ENCODE peak calls at places on chromosomes 6 and 20, in six cellular contexts. One of them, this sample, is unnamed.

GRCh38 chr6:89436226-89436625 is 3.3 kb downstream of the ANKRD6 start:
- DNase-seq in trophoblast cell: no peak
- DNase-seq in H1: no peak
- DNase-seq in mesenchymal stem cell: no peak
- DNase-seq in neuronal stem cell: no peak
- DNase-seq in H9: no peak
- DNase-seq in this sample: no peak

GRCh38 chr6:22668717-22669116 is 99.4 kb downstream of the HDGFL1 start:
- DNase-seq in mesenchymal stem cell: no peak
- DNase-seq in H9: no peak
- DNase-seq in H1: no peak
- DNase-seq in neuronal stem cell: no peak
- DNase-seq in trophoblast cell: no peak
- DNase-seq in this sample: no peak

GRCh38 chr6:142744836-142745235 is 200.1 kb downstream of the HIVEP2 start:
- DNase-seq in mesenchymal stem cell: peak
- DNase-seq in H1: no peak
- DNase-seq in trophoblast cell: no peak
- DNase-seq in H9: no peak
- DNase-seq in neuronal stem cell: no peak
- DNase-seq in this sample: peak

GRCh38 chr6:106080106-106081095 is 5.7 kb upstream of the PRDM1 start:
- DNase-seq in H1: no peak
- DNase-seq in H9: no peak
- DNase-seq in trophoblast cell: no peak
- DNase-seq in mesenchymal stem cell: no peak
- DNase-seq in neuronal stem cell: no peak
- DNase-seq in this sample: no peak

GRCh38 chr20:44295995-44296394 is 15.0 kb downstream of the FITM2 start:
- DNase-seq in trophoblast cell: no peak
- DNase-seq in mesenchymal stem cell: no peak
- DNase-seq in H9: no peak
- DNase-seq in H1: no peak
- DNase-seq in neuronal stem cell: no peak
- DNase-seq in this sample: no peak

GRCh38 chr20:2585811-2586210 is 49.4 kb downstream of the TMC2 start:
- DNase-seq in mesenchymal stem cell: no peak
- DNase-seq in neuronal stem cell: no peak
- DNase-seq in H1: peak
- DNase-seq in H9: no peak
- DNase-seq in trophoblast cell: no peak
- DNase-seq in this sample: peak

GRCh38 chr6:75489025-75489424 is 4.6 kb downstream of the FILIP1 start:
- DNase-seq in trophoblast cell: no peak
- DNase-seq in H9: no peak
- DNase-seq in H1: no peak
- DNase-seq in neuronal stem cell: no peak
- DNase-seq in mesenchymal stem cell: peak
- DNase-seq in this sample: peak

GRCh38 chr6:10528170-10528981 is 7.2 kb downstream of the GCNT2 start:
- DNase-seq in H9: peak
- DNase-seq in trophoblast cell: no peak
- DNase-seq in neuronal stem cell: no peak
- DNase-seq in mesenchymal stem cell: peak
- DNase-seq in H1: no peak
- DNase-seq in this sample: peak

GRCh38 chr20:12927489-12927888 is 81.3 kb upstream of the SPTLC3 start:
- DNase-seq in neuronal stem cell: no peak
- DNase-seq in trophoblast cell: no peak
- DNase-seq in H9: no peak
- DNase-seq in mesenchymal stem cell: peak
- DNase-seq in H1: no peak
- DNase-seq in this sample: peak

GRCh38 chr20:61539706-61540360 is 287.8 kb downstream of the CDH4 start:
- DNase-seq in H9: no peak
- DNase-seq in mesenchymal stem cell: no peak
- DNase-seq in H1: no peak
- DNase-seq in neuronal stem cell: no peak
- DNase-seq in trophoblast cell: no peak
- DNase-seq in this sample: no peak

DNA sequence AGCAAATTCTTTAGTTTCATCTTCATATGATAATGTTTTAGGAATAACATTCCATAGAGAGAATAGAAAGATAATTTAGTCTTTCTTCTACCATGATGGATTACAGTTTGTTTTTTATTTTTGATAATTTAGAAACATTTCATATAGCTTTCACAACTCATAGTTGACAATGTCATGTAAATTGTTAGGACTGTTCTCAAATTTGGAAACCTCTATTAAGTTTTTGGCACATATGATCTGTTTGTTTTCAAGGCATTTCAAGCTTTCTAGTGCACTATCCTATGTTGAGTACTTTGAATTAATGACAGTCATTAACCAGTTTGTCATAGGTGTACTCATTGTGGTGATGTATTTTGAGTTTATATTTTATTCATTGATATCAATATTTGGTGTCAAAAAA is 10.7 kb upstream of the TFB1M start:
- DNase-seq in H9: no peak
- DNase-seq in trophoblast cell: no peak
- DNase-seq in neuronal stem cell: no peak
- DNase-seq in mesenchymal stem cell: no peak
- DNase-seq in H1: no peak
- DNase-seq in this sample: no peak
- H3K14ac ChIP-seq in H9: no peak
- H3K14ac ChIP-seq in trophoblast cell: no peak
- H3K14ac ChIP-seq in neuronal stem cell: no peak
- H3K14ac ChIP-seq in mesenchymal stem cell: no peak
- H3K14ac ChIP-seq in H1: no peak
- H3K14ac ChIP-seq in this sample: no peak

DNA sequence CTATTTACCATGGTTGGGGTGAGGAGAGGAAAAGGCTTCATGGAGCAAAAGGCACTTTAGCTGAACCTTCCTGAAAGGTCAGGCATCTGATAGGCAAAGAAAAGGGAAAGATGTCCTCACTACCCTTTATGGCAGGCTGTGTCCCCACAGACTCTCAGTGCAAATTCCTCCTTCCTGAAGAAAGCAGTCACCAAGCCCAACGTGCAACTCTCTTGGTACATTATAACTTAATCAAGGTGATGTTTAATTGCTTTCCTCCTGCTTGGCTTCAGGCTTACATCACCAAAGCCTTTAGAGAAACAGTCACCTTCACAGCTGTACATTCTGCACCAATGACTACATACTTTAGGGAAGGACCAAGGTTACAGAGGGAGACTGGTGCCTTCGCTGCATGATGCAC is 2.1 kb upstream of the CLIC5 start:
- DNase-seq in H9: no peak
- DNase-seq in trophoblast cell: no peak
- DNase-seq in H1: no peak
- DNase-seq in mesenchymal stem cell: no peak
- DNase-seq in neuronal stem cell: no peak
- DNase-seq in this sample: no peak
- H3K14ac ChIP-seq in H9: no peak
- H3K14ac ChIP-seq in trophoblast cell: no peak
- H3K14ac ChIP-seq in H1: no peak
- H3K14ac ChIP-seq in mesenchymal stem cell: no peak
- H3K14ac ChIP-seq in neuronal stem cell: no peak
- H3K14ac ChIP-seq in this sample: no peak

DNA sequence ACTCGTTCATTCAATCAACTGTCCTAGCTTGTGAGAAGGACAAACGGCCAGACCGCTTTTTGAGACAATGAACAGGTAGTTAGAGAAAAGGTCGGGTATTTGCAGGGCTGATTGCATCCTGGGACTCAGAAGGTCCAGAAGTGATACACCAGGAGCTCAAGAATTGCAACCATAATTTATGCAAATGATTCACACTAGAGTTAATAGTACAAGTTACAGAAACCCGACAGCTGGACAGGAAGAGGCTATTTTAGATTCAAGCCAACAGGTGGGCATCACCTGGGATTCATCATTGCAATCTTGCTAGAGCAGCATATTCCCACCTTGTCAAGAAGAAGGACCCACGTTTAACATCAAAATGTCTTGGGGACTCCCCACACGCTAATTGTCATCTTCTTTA is 83.5 kb downstream of the TNFAIP3 start:
- DNase-seq in neuronal stem cell: no peak
- DNase-seq in trophoblast cell: no peak
- DNase-seq in H9: no peak
- DNase-seq in mesenchymal stem cell: no peak
- DNase-seq in H1: no peak
- DNase-seq in this sample: no peak
- H3K14ac ChIP-seq in neuronal stem cell: no peak
- H3K14ac ChIP-seq in trophoblast cell: no peak
- H3K14ac ChIP-seq in H9: no peak
- H3K14ac ChIP-seq in mesenchymal stem cell: no peak
- H3K14ac ChIP-seq in H1: no peak
- H3K14ac ChIP-seq in this sample: no peak

GRCh38 chr20:3966571-3966970 is 48.8 kb downstream of the RNF24 start:
- DNase-seq in trophoblast cell: peak
- DNase-seq in H9: no peak
- DNase-seq in neuronal stem cell: no peak
- DNase-seq in H1: no peak
- DNase-seq in mesenchymal stem cell: no peak
- DNase-seq in this sample: no peak
- H3K14ac ChIP-seq in trophoblast cell: no peak
- H3K14ac ChIP-seq in H9: no peak
- H3K14ac ChIP-seq in neuronal stem cell: no peak
- H3K14ac ChIP-seq in H1: no peak
- H3K14ac ChIP-seq in mesenchymal stem cell: no peak
- H3K14ac ChIP-seq in this sample: peak

GRCh38 chr6:82381278-82381677 is 17.7 kb downstream of the TPBG start:
- DNase-seq in H9: no peak
- DNase-seq in trophoblast cell: no peak
- DNase-seq in mesenchymal stem cell: no peak
- DNase-seq in neuronal stem cell: no peak
- DNase-seq in H1: no peak
- DNase-seq in this sample: no peak

GRCh38 chr6:82385546-82385945 is 21.9 kb downstream of the TPBG start:
- DNase-seq in H9: no peak
- DNase-seq in H1: no peak
- DNase-seq in neuronal stem cell: no peak
- DNase-seq in mesenchymal stem cell: no peak
- DNase-seq in trophoblast cell: no peak
- DNase-seq in this sample: no peak

GRCh38 chr6:82380566-82381185 is 17.1 kb downstream of the TPBG start:
- DNase-seq in trophoblast cell: no peak
- DNase-seq in neuronal stem cell: no peak
- DNase-seq in H9: no peak
- DNase-seq in H1: no peak
- DNase-seq in mesenchymal stem cell: no peak
- DNase-seq in this sample: no peak

GRCh38 chr6:82385102-82385501 is 21.5 kb downstream of the TPBG start:
- DNase-seq in trophoblast cell: no peak
- DNase-seq in neuronal stem cell: no peak
- DNase-seq in mesenchymal stem cell: no peak
- DNase-seq in H9: no peak
- DNase-seq in H1: no peak
- DNase-seq in this sample: no peak

GRCh38 chr6:82385961-82386360 is 22.3 kb downstream of the TPBG start:
- DNase-seq in H9: no peak
- DNase-seq in trophoblast cell: peak
- DNase-seq in mesenchymal stem cell: no peak
- DNase-seq in neuronal stem cell: no peak
- DNase-seq in H1: no peak
- DNase-seq in this sample: no peak
- H3K14ac ChIP-seq in H9: no peak
- H3K14ac ChIP-seq in trophoblast cell: no peak
- H3K14ac ChIP-seq in mesenchymal stem cell: no peak
- H3K14ac ChIP-seq in neuronal stem cell: no peak
- H3K14ac ChIP-seq in H1: no peak
- H3K14ac ChIP-seq in this sample: no peak

GRCh38 chr6:90502866-90503407 is 83.9 kb downstream of the MAP3K7 start:
- DNase-seq in trophoblast cell: no peak
- DNase-seq in mesenchymal stem cell: no peak
- DNase-seq in neuronal stem cell: no peak
- DNase-seq in H9: no peak
- DNase-seq in H1: no peak
- DNase-seq in this sample: peak

GRCh38 chr6:90508753-90509152 is 78.1 kb downstream of the MAP3K7 start:
- DNase-seq in mesenchymal stem cell: no peak
- DNase-seq in trophoblast cell: no peak
- DNase-seq in neuronal stem cell: no peak
- DNase-seq in H1: peak
- DNase-seq in H9: peak
- DNase-seq in this sample: no peak
- H3K14ac ChIP-seq in mesenchymal stem cell: no peak
- H3K14ac ChIP-seq in trophoblast cell: no peak
- H3K14ac ChIP-seq in neuronal stem cell: no peak
- H3K14ac ChIP-seq in H1: no peak
- H3K14ac ChIP-seq in H9: no peak
- H3K14ac ChIP-seq in this sample: no peak

DNA sequence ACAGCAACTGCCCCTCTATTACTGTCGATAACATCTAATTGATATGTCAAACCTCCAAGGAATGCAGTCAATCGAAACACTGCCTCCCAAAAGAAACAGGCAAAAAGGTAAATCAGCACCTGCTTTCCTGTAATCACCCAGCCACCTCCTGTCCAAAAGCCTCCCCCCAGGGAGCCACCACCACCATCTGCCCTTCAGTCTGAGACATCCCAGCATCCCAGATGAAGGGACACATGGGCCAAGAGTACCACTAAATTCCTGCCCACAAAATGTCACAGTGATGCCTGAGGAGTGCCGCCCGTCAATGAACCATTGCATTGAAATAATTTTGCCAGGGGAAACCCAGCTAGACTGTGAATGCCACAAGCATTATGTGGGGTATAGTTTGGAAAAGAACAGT is 401.7 kb downstream of the ZFAND3 start:
- DNase-seq in mesenchymal stem cell: no peak
- DNase-seq in neuronal stem cell: no peak
- DNase-seq in H1: no peak
- DNase-seq in H9: no peak
- DNase-seq in trophoblast cell: no peak
- DNase-seq in this sample: no peak
- H3K14ac ChIP-seq in mesenchymal stem cell: no peak
- H3K14ac ChIP-seq in neuronal stem cell: peak
- H3K14ac ChIP-seq in H1: no peak
- H3K14ac ChIP-seq in H9: no peak
- H3K14ac ChIP-seq in trophoblast cell: no peak
- H3K14ac ChIP-seq in this sample: no peak

DNA sequence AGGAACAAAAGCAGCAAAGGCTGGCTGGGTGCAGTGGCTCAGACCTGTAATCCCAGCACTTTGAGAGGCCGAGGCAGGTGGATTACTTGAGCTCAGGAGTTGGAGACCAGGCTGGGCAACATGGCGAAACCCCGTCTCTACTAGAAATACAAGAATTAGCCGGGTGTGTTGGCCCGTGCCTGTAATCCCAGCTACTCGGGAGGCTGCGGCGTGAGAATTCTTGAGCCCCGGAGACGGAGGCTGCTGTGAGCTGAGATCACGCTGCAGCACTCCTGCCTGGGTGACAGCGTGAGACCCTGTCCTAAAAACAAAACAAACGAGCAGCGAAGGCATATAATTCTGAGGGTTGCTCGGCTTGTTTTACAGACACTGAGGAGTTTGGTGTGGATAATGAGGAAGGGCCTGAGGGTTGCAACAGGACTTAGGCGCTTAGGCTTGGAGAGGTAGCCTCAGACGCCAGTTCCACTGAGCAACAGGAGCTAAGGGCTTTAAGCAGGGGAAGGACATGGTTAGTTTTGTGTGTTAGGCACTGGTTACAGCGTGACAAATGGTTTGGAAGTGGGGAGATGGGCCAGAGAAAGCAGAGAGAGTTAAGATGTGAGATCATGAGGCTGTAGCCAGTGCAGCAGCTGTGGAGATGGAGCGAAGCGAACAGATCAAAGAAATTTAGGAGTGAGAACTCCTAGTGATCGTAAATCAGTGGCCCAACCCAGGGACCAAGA is 1.2 kb downstream of the MYH7B start:
- DNase-seq in mesenchymal stem cell: no peak
- DNase-seq in neuronal stem cell: no peak
- DNase-seq in H1: no peak
- DNase-seq in H9: no peak
- DNase-seq in trophoblast cell: no peak
- DNase-seq in this sample: no peak
- H3K14ac ChIP-seq in mesenchymal stem cell: no peak
- H3K14ac ChIP-seq in neuronal stem cell: no peak
- H3K14ac ChIP-seq in H1: no peak
- H3K14ac ChIP-seq in H9: no peak
- H3K14ac ChIP-seq in trophoblast cell: no peak
- H3K14ac ChIP-seq in this sample: no peak